ENCODE peak calls at places on chromosomes 12 and 14, in nine cellular contexts. J, Z, P, N, F, L, M, H and A are unnamed samples.

GRCh38 chr14:58549358-58549757 is 88.4 kb upstream of the DACT1 start:
- DNase-seq in L (no peak), J (no peak), F (no peak), M (no peak), N (no peak), Z (no peak), P (no peak), H (no peak), A (no peak)

GRCh38 chr14:91244501-91244901 is at the start of gene GPR68:
- DNase-seq in M (no peak), L (peak), N (peak), P (no peak), H (peak), F (no peak), Z (peak), J (no peak), A (no peak)

GRCh38 chr14:38125484-38125912 is 82.2 kb upstream of the SSTR1 start:
- DNase-seq in M (no peak), H (no peak), J (no peak), Z (no peak), F (no peak), L (peak), N (no peak), P (no peak), A (no peak)

GRCh38 chr14:46999661-47000060 is 348.1 kb upstream of the RPL10L start:
- DNase-seq in J (no peak), F (peak), L (no peak), P (no peak), Z (no peak), M (no peak), N (no peak), H (no peak), A (no peak)

GRCh38 chr12:121190523-121191031 is 19.4 kb upstream of the P2RX4 start:
- DNase-seq in N (peak), J (no peak), P (no peak), Z (no peak), L (peak), M (no peak), H (peak), F (peak), A (no peak)

GRCh38 chr14:24840204-24840893 is 206.4 kb upstream of the GZMB start:
- DNase-seq in Z (no peak), N (no peak), P (no peak), L (no peak), H (no peak), J (no peak), F (no peak), M (no peak), A (no peak)

GRCh38 chr12:87923361-87923760 is 105.8 kb downstream of the C12orf50 start:
- DNase-seq in M (no peak), N (peak), P (no peak), L (no peak), Z (no peak), H (no peak), F (no peak), J (no peak), A (no peak)

GRCh38 chr12:128792881-128793280 is 30.9 kb downstream of the SLC15A4 start:
- DNase-seq in P (no peak), L (no peak), N (no peak), J (no peak), M (no peak), F (no peak), H (no peak), Z (no peak), A (no peak)

GRCh38 chr14:39175445-39176262 is 600 bp downstream of the PNN start:
- DNase-seq in F (no peak), J (no peak), N (no peak), P (peak), M (peak), L (no peak), Z (peak), H (no peak), A (peak)

GRCh38 chr12:45543887-45544286 is 185.6 kb upstream of the ARID2 start:
- DNase-seq in J (peak), H (peak), L (peak), P (no peak), M (peak), N (peak), Z (no peak), F (peak), A (peak)

GRCh38 chr12:79251356-79251755 is 386.8 kb downstream of the SYT1 start:
- DNase-seq in F (no peak), J (no peak), M (no peak), L (peak), Z (no peak), N (peak), H (peak), P (no peak), A (no peak)

GRCh38 chr12:54416908-54417603 is 2.0 kb downstream of the ITGA5 start:
- DNase-seq in F (no peak), J (no peak), H (peak), N (no peak), L (no peak), M (no peak), Z (no peak), P (no peak), A (no peak)

GRCh38 chr12:94026566-94026965 is 121.8 kb upstream of the PLXNC1 start:
- DNase-seq in F (no peak), Z (no peak), L (no peak), P (no peak), M (no peak), H (no peak), N (no peak), J (no peak), A (no peak)

GRCh38 chr12:18919826-18920511 is 182.1 kb downstream of the CAPZA3 start:
- DNase-seq in Z (no peak), F (no peak), J (no peak), P (no peak), H (no peak), N (no peak), L (no peak), M (no peak), A (no peak)

GRCh38 chr12:105523164-105524057 is 192.9 kb downstream of the C12orf75 start:
- DNase-seq in Z (peak), L (peak), N (peak), H (peak), M (peak), J (peak), F (no peak), P (peak), A (no peak)

GRCh38 chr14:101497910-101498860 is 63.1 kb upstream of the DIO3 start:
- DNase-seq in L (no peak), M (no peak), P (peak), J (no peak), F (no peak), Z (no peak), H (no peak), N (no peak), A (no peak)

GRCh38 chr12:124976999-124977398 is 11.9 kb downstream of the DHX37 start:
- DNase-seq in L (no peak), N (no peak), F (no peak), Z (peak), H (no peak), M (no peak), P (no peak), J (no peak), A (no peak)

DNA sequence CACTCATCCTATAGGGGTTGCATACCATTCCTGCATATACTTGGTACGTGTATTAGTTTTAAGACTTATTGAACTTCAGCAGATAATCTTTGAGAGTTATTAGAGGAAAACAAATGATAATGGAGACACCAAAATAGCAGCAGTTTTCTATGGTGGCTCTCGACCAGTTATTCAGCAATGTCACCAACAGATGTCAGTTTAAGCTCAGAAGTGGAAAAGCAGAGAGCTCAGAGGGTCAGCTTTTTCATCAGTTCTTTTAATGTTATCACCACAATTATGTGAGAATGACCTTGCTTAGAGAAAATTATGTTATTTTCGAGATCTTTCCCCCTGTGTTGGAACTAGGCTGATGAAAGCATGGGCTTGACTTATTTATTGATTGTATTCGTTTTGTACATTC is 32.0 kb downstream of the PTPN11 start:
- DNase-seq in H (no peak), L (no peak), F (no peak), Z (no peak), N (no peak), M (no peak), J (no peak), P (no peak), A (no peak)
- TF ChIP-seq CTCF in H (no peak), L (no peak), F (no peak), Z (no peak), N (no peak), M (no peak), J (no peak), P (no peak), A (peak)

DNA sequence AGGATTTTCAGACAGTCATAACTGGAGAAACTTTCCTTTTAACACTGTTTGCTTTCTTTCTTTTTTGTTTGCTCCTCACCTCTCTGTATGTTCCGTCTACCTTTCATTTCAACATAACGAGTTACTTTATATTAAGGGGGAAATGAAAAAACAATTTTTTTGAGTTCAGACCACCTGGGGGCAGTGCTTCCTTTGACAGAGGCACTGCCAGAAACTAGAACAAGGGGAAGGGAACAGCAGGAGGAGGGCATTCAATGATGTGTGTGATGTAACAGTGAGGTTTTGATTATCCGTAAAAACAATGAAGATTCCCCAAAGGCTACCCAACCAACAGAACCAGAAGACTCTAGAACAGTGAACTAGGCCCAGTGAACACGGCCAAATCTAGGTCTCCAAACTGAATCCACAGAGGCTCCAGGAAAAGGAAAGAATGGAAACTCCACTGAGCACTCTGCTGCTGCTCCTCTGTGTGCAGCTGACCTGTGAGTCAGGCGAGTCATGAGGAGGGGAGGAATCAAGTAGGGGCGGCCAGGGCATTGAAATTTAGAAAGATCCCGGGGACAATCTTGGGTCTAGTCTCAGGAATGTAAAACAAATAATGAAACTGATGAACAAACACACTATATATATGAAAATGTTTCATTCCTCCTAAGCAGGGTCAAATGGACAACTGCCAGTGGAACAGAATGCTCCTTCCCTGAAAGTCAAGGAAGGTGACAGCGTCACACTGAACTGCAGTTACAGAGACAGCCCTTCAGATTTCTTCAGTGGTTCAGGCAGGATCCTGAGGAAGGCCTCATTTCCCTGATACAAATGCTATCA is 323.5 kb downstream of the DAD1 start:
- DNase-seq in F (no peak), M (no peak), H (no peak), J (no peak), N (peak), P (no peak), Z (no peak), L (no peak), A (no peak)
- TF ChIP-seq CTCF in F (no peak), M (no peak), H (no peak), J (no peak), N (no peak), P (no peak), Z (no peak), L (peak), A (peak)

GRCh38 chr12:104339663-104340062 is 36.1 kb downstream of the EID3 start:
- DNase-seq in N (peak), M (no peak), H (peak), F (no peak), L (no peak), J (no peak), Z (no peak), P (no peak), A (no peak)
- TF ChIP-seq CTCF in N (peak), M (no peak), H (no peak), F (no peak), L (peak), J (no peak), Z (no peak), P (no peak), A (no peak)

GRCh38 chr12:123808167-123808566 is 46.1 kb downstream of the DNAH10 start:
- DNase-seq in M (no peak), F (no peak), P (no peak), L (no peak), H (no peak), J (no peak), N (no peak), Z (no peak), A (peak)
- TF ChIP-seq CTCF in M (no peak), F (peak), P (no peak), L (peak), H (peak), J (no peak), N (no peak), Z (no peak), A (peak)

GRCh38 chr12:6323340-6323994 is 13.0 kb downstream of the PLEKHG6 start:
- DNase-seq in H (peak), P (no peak), M (peak), J (peak), F (no peak), Z (no peak), L (peak), N (peak), A (peak)
- TF ChIP-seq CTCF in H (peak), P (peak), M (no peak), J (peak), F (peak), Z (peak), L (peak), N (peak), A (peak)

DNA sequence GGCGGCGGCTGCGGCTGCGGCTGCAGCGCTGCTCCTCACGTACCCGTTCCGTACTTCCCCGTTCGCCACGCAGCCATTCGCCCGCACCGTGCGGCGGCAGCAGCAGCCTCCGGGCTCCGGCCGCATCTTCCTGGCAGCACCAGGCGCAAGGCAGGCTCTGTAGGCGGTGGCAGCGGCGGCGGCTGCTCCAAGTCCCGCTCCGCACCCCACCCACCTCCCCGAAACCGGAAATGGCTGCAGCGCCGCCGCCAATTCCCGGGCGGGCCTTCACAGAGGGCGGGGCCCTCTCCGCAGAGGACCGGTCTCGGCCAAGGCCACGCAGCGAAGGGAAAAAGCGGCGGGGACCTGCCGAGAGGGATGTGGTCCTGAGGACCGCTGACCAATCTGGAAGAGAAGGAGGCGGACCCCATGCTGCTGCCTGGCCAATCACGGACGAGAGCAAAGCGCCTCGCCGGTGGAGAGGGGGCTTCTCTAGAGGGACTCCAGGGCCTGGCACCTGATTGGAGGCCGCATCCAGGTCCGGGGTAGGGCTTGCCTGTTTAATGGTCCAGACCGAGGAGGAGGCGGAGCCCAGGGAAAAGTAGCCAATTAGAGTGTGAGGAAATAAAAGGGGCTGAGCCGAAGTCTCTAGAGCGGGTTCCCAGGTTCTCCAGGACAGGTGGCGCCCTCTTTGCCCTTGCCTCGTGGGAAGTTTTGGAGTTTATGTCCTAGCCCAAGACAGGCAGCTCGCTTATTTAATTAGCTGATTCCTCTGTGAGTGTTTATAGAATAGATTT is at the start of gene SPTLC2:
- DNase-seq in N (peak), F (peak), H (peak), M (peak), J (peak), L (peak), P (peak), Z (peak), A (peak)
- TF ChIP-seq CTCF in N (peak), F (no peak), H (no peak), M (no peak), J (no peak), L (no peak), P (no peak), Z (no peak), A (no peak)